ENCODE peak calls at places on chromosomes 16 and 17, in six cellular contexts. H, P, U, O, X and E are unnamed samples. For H3K27me3, the result is how much of the 10 kb centered on the place peaks cover.

GRCh38 chr16:46687486-46687885 is 1.5 kb downstream of the VPS35 start:
- DNase-seq in H (no peak), P (no peak), U (no peak), O (no peak), X (no peak), E (no peak)

GRCh38 chr16:69404275-69404805 is 18.5 kb upstream of the TERF2 start:
- DNase-seq in H (peak), P (peak), U (peak), O (no peak), X (no peak), E (no peak)

GRCh38 chr16:11586375-11586855 is 304 bp downstream of the LITAF start:
- DNase-seq in H (no peak), P (no peak), U (no peak), O (no peak), X (peak), E (no peak)

GRCh38 chr16:27974896-27975540 is 88.5 kb downstream of the GSG1L start:
- DNase-seq in H (no peak), P (no peak), U (no peak), O (no peak), X (no peak), E (peak)

GRCh38 chr16:27398894-27399853 is 2.8 kb upstream of the IL21R start:
- DNase-seq in H (no peak), P (no peak), U (no peak), O (no peak), X (no peak), E (no peak)

GRCh38 chr17:7982171-7982570 is 20.2 kb upstream of the GUCY2D start:
- DNase-seq in H (no peak), P (peak), U (no peak), O (no peak), X (no peak), E (no peak)

GRCh38 chr16:86818701-86819522 is 240.6 kb downstream of the FOXL1 start:
- DNase-seq in H (no peak), P (no peak), U (no peak), O (no peak), X (no peak), E (no peak)

GRCh38 chr17:79269620-79270019 is 195.0 kb downstream of the ENGASE start:
- DNase-seq in H (no peak), P (no peak), U (no peak), O (no peak), X (no peak), E (no peak)

GRCh38 chr17:39177256-39177655 is 11.3 kb upstream of the ARL5C start:
- DNase-seq in H (peak), P (no peak), U (no peak), O (no peak), X (no peak), E (no peak)

GRCh38 chr16:47584464-47585225 is 123.5 kb downstream of the PHKB start:
- DNase-seq in H (no peak), P (no peak), U (no peak), O (no peak), X (no peak), E (no peak)

GRCh38 chr16:66474750-66475199 is 47.7 kb downstream of the BEAN1 start:
- DNase-seq in H (peak), P (no peak), U (no peak), O (no peak), X (peak), E (no peak)

GRCh38 chr16:84687715-84688114 is 12.1 kb upstream of the USP10 start:
- DNase-seq in H (peak), P (peak), U (no peak), O (no peak), X (no peak), E (no peak)

GRCh38 chr16:35732046-35732810 is 2272.8 kb downstream of the TP53TG3F start:
- DNase-seq in H (no peak), P (no peak), U (no peak), O (no peak), X (no peak), E (no peak)

GRCh38 chr17:62892069-62892675 is 73.9 kb upstream of the TANC2 start:
- DNase-seq in H (no peak), P (no peak), U (no peak), O (no peak), X (no peak), E (no peak)

GRCh38 chr16:22189473-22190168 is 16.5 kb upstream of the EEF2K start:
- DNase-seq in H (no peak), P (peak), U (peak), O (peak), X (peak), E (peak)

GRCh38 chr17:29589524-29590260 is at the start of gene GIT1:
- DNase-seq in H (peak), P (peak), U (peak), O (peak), X (peak), E (peak)

GRCh38 chr16:177981-178676 is 1.6 kb downstream of the HBA1 start:
- DNase-seq in H (no peak), P (no peak), U (no peak), O (no peak), X (no peak), E (no peak)

GRCh38 chr16:3599922-3600321 is 11.5 kb downstream of the SLX4 start:
- DNase-seq in H (no peak), P (no peak), U (no peak), O (no peak), X (no peak), E (no peak)

GRCh38 chr17:57257213-57257873 is 1.0 kb downstream of the MSI2 start:
- DNase-seq in H (no peak), P (no peak), U (no peak), O (no peak), X (peak), E (no peak)

GRCh38 chr17:21453144-21453982 is 77.2 kb downstream of the KCNJ12 start:
- DNase-seq in H (no peak), P (no peak), U (no peak), O (no peak), X (no peak), E (no peak)

GRCh38 chr17:4969551-4970231 is 2.1 kb upstream of the SPAG7 start:
- DNase-seq in H (no peak), P (no peak), U (no peak), O (no peak), X (no peak), E (no peak)

GRCh38 chr17:58703137-58703846 is 10.9 kb downstream of the RAD51C start:
- DNase-seq in H (no peak), P (peak), U (no peak), O (no peak), X (no peak), E (no peak)

GRCh38 chr17:50213026-50214015 is 11.9 kb upstream of the COL1A1 start:
- DNase-seq in H (peak), P (no peak), U (peak), O (no peak), X (peak), E (no peak)

GRCh38 chr16:986925-987581 is 5.5 kb downstream of the SOX8 start:
- DNase-seq in H (peak), P (no peak), U (no peak), O (no peak), X (no peak), E (no peak)

GRCh38 chr16:49345829-49346228 is 27.8 kb upstream of the C16orf78 start:
- DNase-seq in H (peak), P (peak), U (no peak), O (no peak), X (peak), E (no peak)

GRCh38 chr17:73232587-73233373 is 28.9 kb downstream of the CPSF4L start:
- DNase-seq in H (peak), P (peak), U (peak), O (peak), X (peak), E (peak)

GRCh38 chr17:66248285-66248684 is 19.1 kb upstream of the APOH start:
- DNase-seq in H (no peak), P (no peak), U (no peak), O (no peak), X (no peak), E (no peak)

GRCh38 chr16:1791256-1791942 is 2.1 kb downstream of the IGFALS start:
- DNase-seq in H (no peak), P (no peak), U (no peak), O (peak), X (no peak), E (peak)

GRCh38 chr16:57115504-57116182 is 23.3 kb downstream of the CPNE2 start:
- DNase-seq in H (peak), P (no peak), U (no peak), O (peak), X (no peak), E (no peak)

GRCh38 chr17:69012895-69013805 is 47.6 kb downstream of the ABCA9 start:
- DNase-seq in H (peak), P (peak), U (peak), O (no peak), X (no peak), E (no peak)

GRCh38 chr17:82023447-82024241 is 539 bp downstream of the LRRC45 start:
- DNase-seq in H (no peak), P (peak), U (no peak), O (no peak), X (peak), E (no peak)

GRCh38 chr16:3065069-3065741 is at the start of gene IL32:
- DNase-seq in H (no peak), P (peak), U (peak), O (peak), X (no peak), E (no peak)

GRCh38 chr17:61495161-61495857 is 43.1 kb downstream of the TBX4 start:
- DNase-seq in H (peak), P (peak), U (no peak), O (no peak), X (no peak), E (no peak)

GRCh38 chr17:44607836-44608690 is 48.2 kb upstream of the MEIOC start:
- DNase-seq in H (no peak), P (no peak), U (no peak), O (peak), X (no peak), E (no peak)

GRCh38 chr17:73643012-73643845 is 1.0 kb downstream of the SDK2 start:
- DNase-seq in H (peak), P (peak), U (no peak), O (no peak), X (no peak), E (peak)

GRCh38 chr17:65359016-65359415 is 202.4 kb downstream of the AXIN2 start:
- DNase-seq in H (peak), P (peak), U (no peak), O (no peak), X (no peak), E (no peak)

GRCh38 chr16:87956771-87957279 is 5.6 kb downstream of the BANP start:
- DNase-seq in H (peak), P (no peak), U (no peak), O (no peak), X (no peak), E (no peak)

GRCh38 chr16:87957296-87958069 is 6.2 kb downstream of the BANP start:
- DNase-seq in H (no peak), P (no peak), U (no peak), O (no peak), X (no peak), E (no peak)

GRCh38 chr16:87954826-87955225 is 3.6 kb downstream of the BANP start:
- DNase-seq in H (no peak), P (no peak), U (no peak), O (peak), X (no peak), E (no peak)

GRCh38 chr16:87955302-87956168 is 4.3 kb downstream of the BANP start:
- DNase-seq in H (no peak), P (no peak), U (no peak), O (no peak), X (no peak), E (peak)

GRCh38 chr16:87956169-87956770 is 5.0 kb downstream of the BANP start:
- DNase-seq in H (no peak), P (no peak), U (no peak), O (peak), X (peak), E (no peak)
- H3K4me3 ChIP-seq in H (peak), P (no peak), U (no peak), O (no peak), X (peak), E (peak)

GRCh38 chr17:19785854-19786253 is 37.8 kb upstream of the ALDH3A1 start:
- DNase-seq in H (no peak), P (no peak), U (no peak), O (no peak), X (no peak), E (no peak)
- H3K27ac ChIP-seq in H (no peak), P (no peak), U (no peak), O (no peak), X (no peak), E (no peak)

GRCh38 chr16:79845006-79845733 is 244.6 kb upstream of the MAF start:
- DNase-seq in H (no peak), P (no peak), U (no peak), O (no peak), X (no peak), E (no peak)
- H3K27me3 ChIP-seq in H (under half), P (under half), U (under half), O (under half), X (under half), E (under half)

DNA sequence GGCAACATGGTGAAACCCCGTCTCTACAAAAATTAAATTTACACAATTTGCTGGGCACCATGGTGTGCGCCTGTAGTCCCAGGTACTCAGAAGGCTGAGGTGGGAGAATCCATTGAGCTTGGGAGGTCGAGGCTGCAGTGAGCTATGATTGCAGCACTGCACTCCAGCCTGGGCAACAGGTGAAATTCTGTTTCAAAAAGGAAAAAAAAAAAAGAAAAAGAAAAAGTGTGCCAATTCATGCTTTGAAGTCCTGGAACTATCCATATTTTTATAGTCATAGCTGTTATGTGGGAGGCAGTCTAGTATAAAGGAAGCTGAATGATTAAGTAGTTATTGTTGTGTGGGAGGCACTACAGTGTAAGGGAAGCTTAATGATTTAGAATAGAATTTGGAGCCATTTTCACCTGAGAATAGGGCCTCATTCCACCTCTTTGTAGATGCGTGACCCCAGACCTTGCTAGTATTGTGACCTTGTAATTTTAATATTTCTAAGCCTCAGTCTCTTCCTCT is 31.6 kb downstream of the IQCK start:
- DNase-seq in H (no peak), P (no peak), U (no peak), O (no peak), X (no peak), E (no peak)
- H3K4me3 ChIP-seq in H (no peak), P (no peak), U (no peak), O (no peak), X (no peak), E (no peak)

DNA sequence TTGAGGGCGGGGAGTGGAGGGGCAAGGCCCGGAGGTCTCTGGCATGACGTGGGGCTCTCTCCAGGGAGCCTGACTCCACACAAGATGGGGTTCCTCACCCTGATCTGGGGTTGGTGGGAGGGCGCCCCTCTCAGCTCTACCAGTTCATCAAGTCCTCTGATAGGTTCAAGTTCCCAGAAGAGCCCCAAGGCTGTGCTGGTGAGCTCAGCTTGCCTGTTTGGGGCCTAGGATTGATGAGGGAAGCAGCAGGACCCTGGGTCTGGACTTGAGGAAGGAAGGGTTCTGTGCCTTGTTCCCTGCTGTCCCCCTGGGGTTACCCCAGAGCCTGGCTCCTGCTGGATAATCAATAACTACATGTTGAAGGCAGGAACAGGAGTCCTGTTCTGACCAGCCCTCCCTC is 3.5 kb downstream of the MGAT5B start:
- DNase-seq in H (no peak), P (no peak), U (no peak), O (no peak), X (no peak), E (no peak)
- H3K27ac ChIP-seq in H (no peak), P (no peak), U (no peak), O (no peak), X (peak), E (no peak)

GRCh38 chr17:48642059-48642842 is 16.1 kb upstream of the HOXB9 start:
- DNase-seq in H (no peak), P (no peak), U (no peak), O (no peak), X (no peak), E (no peak)

GRCh38 chr17:48643697-48644012 is 17.5 kb upstream of the HOXB9 start:
- DNase-seq in H (no peak), P (no peak), U (no peak), O (no peak), X (no peak), E (no peak)

GRCh38 chr17:48644159-48644558 is 18.0 kb upstream of the HOXB9 start:
- DNase-seq in H (no peak), P (no peak), U (no peak), O (no peak), X (no peak), E (no peak)

GRCh38 chr17:48641541-48642058 is 15.4 kb upstream of the HOXB9 start:
- DNase-seq in H (no peak), P (no peak), U (no peak), O (no peak), X (no peak), E (no peak)

GRCh38 chr17:48642843-48643696 is 16.9 kb upstream of the HOXB9 start:
- DNase-seq in H (no peak), P (no peak), U (no peak), O (no peak), X (no peak), E (no peak)
- H3K27me3 ChIP-seq in H (under half), P (half or more), U (under half), O (under half), X (under half), E (half or more)